ENCODE peak calls at places on chromosomes 11 and 22, in six cellular contexts. J, F, S, X, H and E are unnamed samples.

GRCh38 chr11:110951609-110952008 is 239.4 kb upstream of the ARHGAP20 start:
- DNase-seq in J (no peak), F (no peak), S (no peak), X (no peak), H (no peak), E (no peak)

GRCh38 chr22:27879923-27880322 is 39.1 kb downstream of the PITPNB start:
- DNase-seq in J (no peak), F (peak; percentile 34), S (no peak), X (peak; percentile 13), H (no peak), E (no peak)

GRCh38 chr11:32052218-32052617 is 38.7 kb upstream of the RCN1 start:
- DNase-seq in J (peak; percentile 33), F (peak; percentile 46), S (no peak), X (peak; percentile 49), H (peak; percentile 58), E (no peak)

GRCh38 chr22:26713823-26714449 is 56.5 kb downstream of the MIAT start:
- DNase-seq in J (no peak), F (no peak), S (no peak), X (no peak), H (no peak), E (no peak)

GRCh38 chr11:63862923-63863322 is 24.0 kb downstream of the MARK2 start:
- DNase-seq in J (peak; percentile 83), F (no peak), S (no peak), X (no peak), H (peak; percentile 15), E (no peak)

GRCh38 chr11:68468217-68468828 is 7.8 kb downstream of the PPP6R3 start:
- DNase-seq in J (no peak), F (peak; percentile 53), S (no peak), X (no peak), H (peak; percentile 14), E (no peak)

GRCh38 chr11:43756575-43756974 is 76.0 kb downstream of the HSD17B12 start:
- DNase-seq in J (no peak), F (no peak), S (no peak), X (no peak), H (no peak), E (no peak)

GRCh38 chr11:122020902-122021301 is 95.1 kb downstream of the BLID start:
- DNase-seq in J (no peak), F (no peak), S (no peak), X (no peak), H (no peak), E (no peak)

GRCh38 chr11:299081-299891 is at the start of gene IFITM5:
- DNase-seq in J (no peak), F (no peak), S (no peak), X (no peak), H (no peak), E (no peak)

GRCh38 chr11:59088164-59088563 is 2.1 kb downstream of the GLYATL1B start:
- DNase-seq in J (no peak), F (no peak), S (no peak), X (no peak), H (no peak), E (no peak)

GRCh38 chr11:22657101-22657694 is 9.2 kb upstream of the GAS2 start:
- DNase-seq in J (no peak), F (no peak), S (no peak), X (no peak), H (peak; percentile 24), E (no peak)

GRCh38 chr22:23984430-23984829 is 4.5 kb downstream of the GSTT2 start:
- DNase-seq in J (peak; percentile 9), F (no peak), S (no peak), X (peak; percentile 48), H (peak; percentile 72), E (no peak)